ENCODE peak calls at places on chromosomes 13 and 19, in six cellular contexts. L, I, V, C, P and T are unnamed samples.

GRCh38 chr13:22375151-22375550 is 704.3 kb downstream of the FGF9 start:
- DNase-seq in L (no peak), I (no peak), V (no peak), C (no peak), P (no peak), T (no peak)

GRCh38 chr19:1312732-1313694 is 27.3 kb downstream of the EFNA2 start:
- DNase-seq in L (peak), I (no peak), V (peak), C (no peak), P (peak), T (peak)

GRCh38 chr13:48783181-48783630 is 129.5 kb downstream of the CYSLTR2 start:
- DNase-seq in L (peak), I (no peak), V (peak), C (peak), P (peak), T (peak)

GRCh38 chr19:18419699-18420460 is 682 bp downstream of the SSBP4 start:
- DNase-seq in L (no peak), I (no peak), V (no peak), C (no peak), P (peak), T (no peak)

GRCh38 chr13:30334663-30335386 is 27.5 kb upstream of the KATNAL1 start:
- DNase-seq in L (no peak), I (no peak), V (peak), C (no peak), P (no peak), T (no peak)

GRCh38 chr19:51607920-51608562 is 22.2 kb downstream of the SIGLEC5 start:
- DNase-seq in L (peak), I (peak), V (peak), C (peak), P (peak), T (peak)

GRCh38 chr13:70490320-70490935 is 382.2 kb upstream of the KLHL1 start:
- DNase-seq in L (no peak), I (no peak), V (no peak), C (no peak), P (no peak), T (no peak)

GRCh38 chr13:114200673-114201005 is 21.6 kb downstream of the CFAP97D2 start:
- DNase-seq in L (no peak), I (no peak), V (no peak), C (no peak), P (no peak), T (no peak)

GRCh38 chr13:39967199-39967959 is 311.9 kb downstream of the COG6 start:
- DNase-seq in L (no peak), I (no peak), V (no peak), C (no peak), P (no peak), T (no peak)

GRCh38 chr13:110358381-110358780 is 51.3 kb downstream of the COL4A2 start:
- DNase-seq in L (no peak), I (no peak), V (no peak), C (no peak), P (no peak), T (no peak)

GRCh38 chr13:103876571-103876970 is 810.4 kb upstream of the SLC10A2 start:
- DNase-seq in L (peak), I (no peak), V (peak), C (no peak), P (no peak), T (no peak)

GRCh38 chr13:82720961-82721360 is 1161.3 kb downstream of the SLITRK1 start:
- DNase-seq in L (peak), I (no peak), V (no peak), C (no peak), P (no peak), T (no peak)

GRCh38 chr19:1822210-1822609 is 10.1 kb upstream of the ATP8B3 start:
- DNase-seq in L (no peak), I (no peak), V (no peak), C (no peak), P (no peak), T (no peak)

GRCh38 chr13:26037302-26037701 is 14.5 kb downstream of the SHISA2 start:
- DNase-seq in L (no peak), I (no peak), V (peak), C (no peak), P (no peak), T (no peak)
- TF ChIP-seq CTCF in L (peak), I (no peak), V (peak), C (peak), P (peak), T (peak)

DNA sequence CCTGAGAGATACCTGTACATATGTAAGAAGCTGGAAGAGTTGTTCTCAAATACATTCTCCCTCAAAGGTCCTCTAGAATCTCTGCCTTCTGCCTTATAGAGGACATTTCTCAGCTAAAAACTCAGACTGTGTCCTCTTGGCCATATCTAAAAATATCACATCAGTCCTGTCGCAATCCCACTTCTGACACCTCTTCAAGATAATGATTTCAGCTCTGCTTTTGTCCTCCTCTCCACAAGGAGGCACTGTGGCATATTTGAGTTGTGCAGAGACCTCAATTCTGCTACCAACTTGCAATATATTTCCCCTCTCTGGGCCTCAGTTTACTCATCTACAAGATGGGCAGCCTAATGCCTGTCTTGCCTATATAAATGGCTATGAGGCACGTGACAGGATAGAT is 16.6 kb downstream of the ADAMTS10 start:
- DNase-seq in L (no peak), I (no peak), V (no peak), C (no peak), P (no peak), T (no peak)
- TF ChIP-seq CTCF in L (peak), I (no peak), V (peak), C (peak), P (no peak), T (peak)

GRCh38 chr13:80577951-80578670 is 237.2 kb upstream of the SPRY2 start:
- DNase-seq in L (no peak), I (no peak), V (no peak), C (no peak), P (no peak), T (no peak)

GRCh38 chr13:80572867-80573266 is 231.9 kb upstream of the SPRY2 start:
- DNase-seq in L (no peak), I (no peak), V (no peak), C (no peak), P (no peak), T (no peak)

GRCh38 chr13:80572308-80572676 is 231.4 kb upstream of the SPRY2 start:
- DNase-seq in L (no peak), I (no peak), V (no peak), C (no peak), P (no peak), T (no peak)

GRCh38 chr13:80574113-80574512 is 233.2 kb upstream of the SPRY2 start:
- DNase-seq in L (no peak), I (no peak), V (no peak), C (no peak), P (no peak), T (no peak)

GRCh38 chr13:80577285-80577684 is 236.4 kb upstream of the SPRY2 start:
- DNase-seq in L (no peak), I (no peak), V (no peak), C (no peak), P (no peak), T (no peak)
- TF ChIP-seq CTCF in L (no peak), I (no peak), V (no peak), C (no peak), P (no peak), T (no peak)

GRCh38 chr13:111609631-111610030 is 289.2 kb downstream of the TEX29 start:
- DNase-seq in L (no peak), I (no peak), V (no peak), C (no peak), P (no peak), T (no peak)

GRCh38 chr13:111598751-111599150 is 278.3 kb downstream of the TEX29 start:
- DNase-seq in L (no peak), I (no peak), V (no peak), C (no peak), P (no peak), T (no peak)

GRCh38 chr13:111599791-111600190 is 279.3 kb downstream of the TEX29 start:
- DNase-seq in L (no peak), I (no peak), V (no peak), C (no peak), P (no peak), T (no peak)

GRCh38 chr13:111602874-111603273 is 282.4 kb downstream of the TEX29 start:
- DNase-seq in L (no peak), I (no peak), V (no peak), C (no peak), P (peak), T (no peak)

GRCh38 chr13:111604087-111604486 is 283.6 kb downstream of the TEX29 start:
- DNase-seq in L (no peak), I (no peak), V (no peak), C (no peak), P (no peak), T (no peak)
- TF ChIP-seq CTCF in L (no peak), I (no peak), V (no peak), C (no peak), P (no peak), T (no peak)

GRCh38 chr19:12543855-12544254 is 7.4 kb downstream of the ZNF564 start:
- DNase-seq in L (peak), I (no peak), V (peak), C (no peak), P (no peak), T (no peak)
- TF ChIP-seq CTCF in L (no peak), I (no peak), V (no peak), C (no peak), P (no peak), T (no peak)

GRCh38 chr19:12773571-12773970 is 1.8 kb downstream of the HOOK2 start:
- DNase-seq in L (peak), I (no peak), V (peak), C (no peak), P (no peak), T (no peak)
- TF ChIP-seq CTCF in L (peak), I (no peak), V (peak), C (peak), P (no peak), T (peak)